ENCODE peak calls at places on chromosomes 3 and 15, in six cellular contexts. One of them, this sample, is unnamed.

GRCh38 chr3:49807427-49808114 is 4.5 kb downstream of the INKA1 start:
- DNase-seq in IMR-90: no peak
- DNase-seq in mesenchymal stem cell: peak; percentile 20
- DNase-seq in H9: no peak
- DNase-seq in H1: no peak
- DNase-seq in trophoblast cell: no peak
- DNase-seq in this sample: no peak

GRCh38 chr3:135018171-135018923 is 223.3 kb downstream of the EPHB1 start:
- DNase-seq in IMR-90: no peak
- DNase-seq in mesenchymal stem cell: no peak
- DNase-seq in H9: no peak
- DNase-seq in H1: no peak
- DNase-seq in trophoblast cell: no peak
- DNase-seq in this sample: no peak

GRCh38 chr15:27480141-27480530 is 509.2 kb downstream of the GABRG3 start:
- DNase-seq in IMR-90: no peak
- DNase-seq in mesenchymal stem cell: no peak
- DNase-seq in H9: no peak
- DNase-seq in H1: no peak
- DNase-seq in trophoblast cell: no peak
- DNase-seq in this sample: no peak

GRCh38 chr15:34056921-34057320 is 17.9 kb upstream of the AVEN start:
- DNase-seq in IMR-90: no peak
- DNase-seq in mesenchymal stem cell: no peak
- DNase-seq in H9: no peak
- DNase-seq in H1: no peak
- DNase-seq in trophoblast cell: peak; percentile 82
- DNase-seq in this sample: no peak

GRCh38 chr15:85545757-85546156 is 165.4 kb downstream of the AKAP13 start:
- DNase-seq in IMR-90: no peak
- DNase-seq in mesenchymal stem cell: no peak
- DNase-seq in H9: no peak
- DNase-seq in H1: no peak
- DNase-seq in trophoblast cell: peak; percentile 20
- DNase-seq in this sample: no peak

GRCh38 chr3:189683576-189684255 is 52.5 kb downstream of the TP63 start:
- DNase-seq in IMR-90: no peak
- DNase-seq in mesenchymal stem cell: no peak
- DNase-seq in H9: no peak
- DNase-seq in H1: no peak
- DNase-seq in trophoblast cell: peak; percentile 61
- DNase-seq in this sample: no peak

GRCh38 chr15:67125589-67126502 is 60.4 kb downstream of the SMAD3 start:
- DNase-seq in IMR-90: peak; percentile 100
- DNase-seq in mesenchymal stem cell: peak; percentile 98
- DNase-seq in H9: no peak
- DNase-seq in H1: no peak
- DNase-seq in trophoblast cell: peak; percentile 86
- DNase-seq in this sample: no peak

GRCh38 chr15:77013786-77014136 is 18.8 kb downstream of the PSTPIP1 start:
- DNase-seq in IMR-90: no peak
- DNase-seq in mesenchymal stem cell: no peak
- DNase-seq in H9: no peak
- DNase-seq in H1: no peak
- DNase-seq in trophoblast cell: no peak
- DNase-seq in this sample: no peak

GRCh38 chr3:159458010-159458409 is 530.6 kb upstream of the IL12A start:
- DNase-seq in IMR-90: peak; percentile 97
- DNase-seq in mesenchymal stem cell: peak; percentile 55
- DNase-seq in H9: peak; percentile 35
- DNase-seq in H1: no peak
- DNase-seq in trophoblast cell: peak; percentile 81
- DNase-seq in this sample: no peak

GRCh38 chr3:25182794-25183193 is 245.3 kb upstream of the RARB start:
- DNase-seq in IMR-90: no peak
- DNase-seq in mesenchymal stem cell: no peak
- DNase-seq in H9: no peak
- DNase-seq in H1: no peak
- DNase-seq in trophoblast cell: no peak
- DNase-seq in this sample: no peak

GRCh38 chr3:44511238-44511567 is 33.7 kb upstream of the ZNF445 start:
- DNase-seq in IMR-90: no peak
- DNase-seq in mesenchymal stem cell: peak; percentile 37
- DNase-seq in H9: no peak
- DNase-seq in H1: no peak
- DNase-seq in trophoblast cell: no peak
- DNase-seq in this sample: no peak

GRCh38 chr3:67783281-67784250 is 129.2 kb upstream of the SUCLG2 start:
- DNase-seq in IMR-90: peak; percentile 59
- DNase-seq in mesenchymal stem cell: peak; percentile 73
- DNase-seq in H9: no peak
- DNase-seq in H1: no peak
- DNase-seq in trophoblast cell: no peak
- DNase-seq in this sample: no peak

GRCh38 chr3:71684752-71685151 is 40.5 kb downstream of the EIF4E3 start:
- DNase-seq in IMR-90: peak; percentile 86
- DNase-seq in mesenchymal stem cell: peak; percentile 85
- DNase-seq in H9: no peak
- DNase-seq in H1: no peak
- DNase-seq in trophoblast cell: no peak
- DNase-seq in this sample: no peak

GRCh38 chr3:48426944-48427629 is 2.8 kb downstream of the PLXNB1 start:
- DNase-seq in IMR-90: no peak
- DNase-seq in mesenchymal stem cell: no peak
- DNase-seq in H9: no peak
- DNase-seq in H1: no peak
- DNase-seq in trophoblast cell: no peak
- DNase-seq in this sample: no peak

GRCh38 chr15:82849556-82850241 is 40.3 kb downstream of the WHAMM start:
- DNase-seq in IMR-90: peak; percentile 74
- DNase-seq in mesenchymal stem cell: peak; percentile 75
- DNase-seq in H9: peak; percentile 95
- DNase-seq in H1: peak; percentile 81
- DNase-seq in trophoblast cell: peak; percentile 77
- DNase-seq in this sample: peak; percentile 83

GRCh38 chr3:183827809-183828537 is 2.6 kb upstream of the MAP6D1 start:
- DNase-seq in IMR-90: no peak
- DNase-seq in mesenchymal stem cell: no peak
- DNase-seq in H9: no peak
- DNase-seq in H1: no peak
- DNase-seq in trophoblast cell: no peak
- DNase-seq in this sample: no peak

GRCh38 chr3:109900774-109901173 is 563.4 kb upstream of the DPPA4 start:
- DNase-seq in IMR-90: no peak
- DNase-seq in mesenchymal stem cell: no peak
- DNase-seq in H9: no peak
- DNase-seq in H1: no peak
- DNase-seq in trophoblast cell: no peak
- DNase-seq in this sample: no peak

GRCh38 chr3:161233557-161233956 is 12.4 kb downstream of the NMD3 start:
- DNase-seq in IMR-90: peak; percentile 63
- DNase-seq in mesenchymal stem cell: no peak
- DNase-seq in H9: no peak
- DNase-seq in H1: no peak
- DNase-seq in trophoblast cell: no peak
- DNase-seq in this sample: no peak

GRCh38 chr15:85515212-85515611 is 134.8 kb downstream of the AKAP13 start:
- DNase-seq in IMR-90: no peak
- DNase-seq in mesenchymal stem cell: no peak
- DNase-seq in H9: no peak
- DNase-seq in H1: no peak
- DNase-seq in trophoblast cell: no peak
- DNase-seq in this sample: no peak

GRCh38 chr15:99925661-99926461 is 192.6 kb upstream of the LYSMD4 start:
- DNase-seq in IMR-90: no peak
- DNase-seq in mesenchymal stem cell: peak; percentile 18
- DNase-seq in H9: peak; percentile 69
- DNase-seq in H1: no peak
- DNase-seq in trophoblast cell: peak; percentile 73
- DNase-seq in this sample: peak; percentile 30

GRCh38 chr3:48711727-48712126 is 5.3 kb downstream of the IP6K2 start:
- DNase-seq in IMR-90: no peak
- DNase-seq in mesenchymal stem cell: no peak
- DNase-seq in H9: no peak
- DNase-seq in H1: no peak
- DNase-seq in trophoblast cell: no peak
- DNase-seq in this sample: no peak

GRCh38 chr3:58566398-58567250 is 10.6 kb downstream of the FAM107A start:
- DNase-seq in IMR-90: no peak
- DNase-seq in mesenchymal stem cell: no peak
- DNase-seq in H9: peak; percentile 25
- DNase-seq in H1: no peak
- DNase-seq in trophoblast cell: no peak
- DNase-seq in this sample: no peak

GRCh38 chr15:58424722-58425121 is 7.1 kb upstream of the LIPC start:
- DNase-seq in IMR-90: no peak
- DNase-seq in mesenchymal stem cell: no peak
- DNase-seq in H9: no peak
- DNase-seq in H1: no peak
- DNase-seq in trophoblast cell: no peak
- DNase-seq in this sample: no peak

GRCh38 chr3:123401836-123402530 is 46.9 kb downstream of the ADCY5 start:
- DNase-seq in IMR-90: no peak
- DNase-seq in mesenchymal stem cell: no peak
- DNase-seq in H9: no peak
- DNase-seq in H1: no peak
- DNase-seq in trophoblast cell: no peak
- DNase-seq in this sample: no peak

GRCh38 chr15:51336011-51336410 is 2.4 kb downstream of the CYP19A1 start:
- DNase-seq in IMR-90: no peak
- DNase-seq in mesenchymal stem cell: no peak
- DNase-seq in H9: no peak
- DNase-seq in H1: no peak
- DNase-seq in trophoblast cell: peak; percentile 64
- DNase-seq in this sample: no peak

GRCh38 chr3:185937689-185938374 is at the start of gene TRA2B:
- DNase-seq in IMR-90: peak; percentile 97
- DNase-seq in mesenchymal stem cell: peak; percentile 98
- DNase-seq in H9: peak; percentile 99
- DNase-seq in H1: peak; percentile 96
- DNase-seq in trophoblast cell: peak; percentile 99
- DNase-seq in this sample: peak; percentile 95

GRCh38 chr3:185933374-185933950 is 4.4 kb downstream of the TRA2B start:
- DNase-seq in IMR-90: no peak
- DNase-seq in mesenchymal stem cell: no peak
- DNase-seq in H9: no peak
- DNase-seq in H1: no peak
- DNase-seq in trophoblast cell: no peak
- DNase-seq in this sample: no peak

GRCh38 chr3:185934726-185935464 is 2.9 kb downstream of the TRA2B start:
- DNase-seq in IMR-90: peak; percentile 55
- DNase-seq in mesenchymal stem cell: no peak
- DNase-seq in H9: no peak
- DNase-seq in H1: no peak
- DNase-seq in trophoblast cell: peak; percentile 57
- DNase-seq in this sample: no peak

GRCh38 chr3:185936814-185937688 is 763 bp downstream of the TRA2B start:
- DNase-seq in IMR-90: peak; percentile 83
- DNase-seq in mesenchymal stem cell: peak; percentile 89
- DNase-seq in H9: peak; percentile 77
- DNase-seq in H1: peak; percentile 61
- DNase-seq in trophoblast cell: peak; percentile 96
- DNase-seq in this sample: peak; percentile 81

DNA sequence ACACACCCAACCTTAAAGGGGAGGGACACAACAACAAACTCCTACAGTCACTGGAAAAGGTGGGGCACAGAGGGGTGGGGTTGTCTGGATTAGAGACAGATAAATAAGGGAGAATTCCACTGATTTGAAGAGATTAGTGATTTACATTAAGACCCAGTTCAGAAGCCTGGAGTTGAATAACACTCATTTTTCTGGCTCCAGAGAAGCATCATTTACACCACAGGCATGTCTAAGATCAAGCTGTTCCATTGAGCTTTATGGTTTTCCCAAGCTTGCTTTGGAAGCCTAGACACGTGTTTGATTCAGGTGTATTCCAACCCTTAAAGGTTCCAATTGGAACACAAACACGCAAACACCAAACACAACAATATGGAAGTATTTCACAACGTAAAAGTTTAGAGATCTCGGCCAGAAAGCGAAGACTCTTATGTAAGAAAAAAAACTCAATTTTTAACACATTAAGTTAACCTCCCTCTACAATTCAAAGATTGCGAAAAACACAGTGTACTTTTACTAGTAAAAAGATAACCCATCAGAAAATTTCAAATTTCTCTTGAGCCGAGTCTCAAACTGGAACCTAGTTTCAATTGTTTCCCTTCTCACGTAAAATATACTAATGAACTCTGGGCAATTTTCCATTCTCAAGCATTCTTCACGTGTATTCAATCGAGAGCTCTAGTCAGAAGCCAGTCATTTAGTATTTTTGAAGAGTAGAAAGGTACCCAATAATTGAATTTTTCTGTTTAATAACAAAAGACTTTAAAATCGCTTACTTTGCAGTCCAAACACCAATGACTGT is 2.1 kb downstream of the TRA2B start:
- DNase-seq in IMR-90: peak; percentile 37
- DNase-seq in mesenchymal stem cell: no peak
- DNase-seq in H9: no peak
- DNase-seq in H1: no peak
- DNase-seq in trophoblast cell: no peak
- DNase-seq in this sample: no peak
- H3K23ac ChIP-seq in IMR-90: peak overlapping the region; percentile 63
- H3K23ac ChIP-seq in mesenchymal stem cell: no peak overlapping the region
- H3K23ac ChIP-seq in H9: no peak overlapping the region
- H3K23ac ChIP-seq in H1: no peak overlapping the region
- H3K23ac ChIP-seq in trophoblast cell: no peak overlapping the region
- H3K23ac ChIP-seq in this sample: no peak overlapping the region

DNA sequence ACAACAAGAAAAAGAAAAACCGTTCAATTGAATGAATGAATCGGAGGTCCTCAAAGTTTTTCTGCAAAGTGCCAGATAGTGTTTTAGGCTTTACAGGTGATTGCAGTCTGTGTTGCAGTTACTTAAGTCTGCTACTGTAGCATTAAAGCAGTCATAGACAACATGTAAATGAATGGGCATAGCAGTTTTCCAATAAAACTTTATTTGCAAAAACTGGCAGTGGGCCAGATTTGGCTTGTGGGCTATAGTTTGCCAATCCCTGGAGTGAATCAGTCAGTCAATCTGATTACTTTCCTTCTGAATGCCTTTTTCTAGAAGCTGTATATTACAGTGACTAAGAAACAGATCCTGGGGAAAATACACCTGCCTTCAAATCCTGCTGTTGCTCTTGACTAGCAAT is 242.6 kb downstream of the LRTM1 start:
- DNase-seq in IMR-90: no peak
- DNase-seq in mesenchymal stem cell: no peak
- DNase-seq in H9: no peak
- DNase-seq in H1: no peak
- DNase-seq in trophoblast cell: no peak
- DNase-seq in this sample: no peak
- H3K14ac ChIP-seq in IMR-90: no peak overlapping the region
- H3K14ac ChIP-seq in mesenchymal stem cell: no peak overlapping the region
- H3K14ac ChIP-seq in H9: no peak overlapping the region
- H3K14ac ChIP-seq in H1: no peak overlapping the region
- H3K14ac ChIP-seq in trophoblast cell: no peak overlapping the region
- H3K14ac ChIP-seq in this sample: no peak overlapping the region

GRCh38 chr3:170324962-170325361 is 32.6 kb upstream of the SKIL start:
- DNase-seq in IMR-90: no peak
- DNase-seq in mesenchymal stem cell: no peak
- DNase-seq in H9: peak; percentile 39
- DNase-seq in H1: no peak
- DNase-seq in trophoblast cell: no peak
- DNase-seq in this sample: no peak
- H3K4ac ChIP-seq in IMR-90: no peak overlapping the region
- H3K4ac ChIP-seq in mesenchymal stem cell: no peak overlapping the region
- H3K4ac ChIP-seq in H9: no peak overlapping the region
- H3K4ac ChIP-seq in H1: no peak overlapping the region
- H3K4ac ChIP-seq in trophoblast cell: no peak overlapping the region
- H3K4ac ChIP-seq in this sample: no peak overlapping the region

GRCh38 chr3:57078366-57079220 is 18.1 kb downstream of the SPATA12 start:
- DNase-seq in IMR-90: peak; percentile 16
- DNase-seq in mesenchymal stem cell: peak; percentile 84
- DNase-seq in H9: peak; percentile 62
- DNase-seq in H1: no peak
- DNase-seq in trophoblast cell: peak; percentile 95
- DNase-seq in this sample: no peak
- H3K23ac ChIP-seq in IMR-90: peak overlapping the region; percentile 31
- H3K23ac ChIP-seq in mesenchymal stem cell: peak overlapping the region; percentile 91
- H3K23ac ChIP-seq in H9: no peak overlapping the region
- H3K23ac ChIP-seq in H1: no peak overlapping the region
- H3K23ac ChIP-seq in trophoblast cell: no peak overlapping the region
- H3K23ac ChIP-seq in this sample: peak overlapping the region; percentile 76